ENCODE peak calls at places on chromosomes 7 and 10, in nine cellular contexts. T, G, O, U, K, I, S, D and E are unnamed samples.

GRCh38 chr10:114346176-114347031 is 57.9 kb downstream of the AFAP1L2 start:
- DNase-seq in O (no peak), S (no peak), K (no peak), G (no peak), T (peak; percentile 78), I (no peak), U (no peak), D (no peak), E (no peak)

GRCh38 chr7:99396914-99397631 is 11.3 kb downstream of the PDAP1 start:
- DNase-seq in G (no peak), U (no peak), D (no peak), I (no peak), K (no peak), O (no peak), T (no peak), S (no peak), E (no peak)

GRCh38 chr10:108877130-108877529 is 1046.2 kb downstream of the XPNPEP1 start:
- DNase-seq in G (peak; percentile 16), S (peak; percentile 35), U (no peak), T (peak; percentile 2), D (no peak), K (no peak), O (no peak), I (no peak), E (no peak)

GRCh38 chr10:44752451-44753441 is 158.4 kb upstream of the TMEM72 start:
- DNase-seq in S (peak; percentile 94), K (no peak), I (no peak), T (peak; percentile 97), O (no peak), G (peak; percentile 79), D (peak; percentile 85), U (no peak), E (no peak)

GRCh38 chr7:120582916-120583315 is 275.0 kb downstream of the TSPAN12 start:
- DNase-seq in G (no peak), K (no peak), T (no peak), D (no peak), S (no peak), O (no peak), U (no peak), I (no peak), E (no peak)

GRCh38 chr10:6721964-6722615 is 142.0 kb upstream of the PRKCQ start:
- DNase-seq in O (no peak), T (peak; percentile 92), S (peak; percentile 92), D (peak; percentile 82), I (no peak), G (peak; percentile 95), U (no peak), K (no peak), E (no peak)

GRCh38 chr7:105860793-105861192 is 15.6 kb downstream of the ATXN7L1 start:
- DNase-seq in U (no peak), K (no peak), D (no peak), S (no peak), G (no peak), I (no peak), O (no peak), T (no peak), E (no peak)

GRCh38 chr7:136966825-136967224 is 98.4 kb downstream of the CHRM2 start:
- DNase-seq in D (no peak), O (no peak), K (no peak), S (no peak), T (no peak), U (no peak), G (no peak), I (no peak), E (no peak)

GRCh38 chr10:32056136-32057040 is at the start of gene KIF5B:
- DNase-seq in G (peak; percentile 59), S (peak; percentile 44), K (peak; percentile 66), I (peak; percentile 82), O (peak; percentile 93), D (peak; percentile 92), U (peak; percentile 92), T (peak; percentile 82), E (peak; percentile 70)

GRCh38 chr7:39589323-39590111 is 23.3 kb downstream of the YAE1 start:
- DNase-seq in G (no peak), D (peak; percentile 94), K (no peak), I (no peak), S (peak; percentile 57), T (peak; percentile 89), O (no peak), U (no peak), E (peak; percentile 30)

GRCh38 chr10:9670911-9671310 is 1346.8 kb upstream of the CELF2 start:
- DNase-seq in S (no peak), K (no peak), O (no peak), T (no peak), I (no peak), U (no peak), D (no peak), G (no peak), E (no peak)

GRCh38 chr10:64007157-64007556 is 486.0 kb downstream of the REEP3 start:
- DNase-seq in U (no peak), S (no peak), I (no peak), K (no peak), G (no peak), O (no peak), T (no peak), D (no peak), E (no peak)

GRCh38 chr10:100793055-100793454 is 47.7 kb downstream of the PAX2 start:
- DNase-seq in G (no peak), S (no peak), I (no peak), U (no peak), O (no peak), T (no peak), K (no peak), D (no peak), E (no peak)

GRCh38 chr7:47602272-47603004 is 20.5 kb upstream of the TNS3 start:
- DNase-seq in I (no peak), S (no peak), U (no peak), K (no peak), D (peak; percentile 81), T (no peak), G (no peak), O (no peak), E (no peak)

GRCh38 chr10:62154231-62154630 is 114.4 kb downstream of the RTKN2 start:
- DNase-seq in D (no peak), G (no peak), S (no peak), T (no peak), O (no peak), I (no peak), U (no peak), K (no peak), E (no peak)

GRCh38 chr10:70193391-70193844 is 23.1 kb upstream of the SAR1A start:
- DNase-seq in G (no peak), U (no peak), I (no peak), K (no peak), S (no peak), O (no peak), D (no peak), T (no peak), E (no peak)